ENCODE peak calls at places on chromosome 22, in nine cellular contexts. I is K562; Z is GM12865; U is Daoy; A is GM23338; N is NCI-H2029 treated with DMSO at 0.1 percent for 48 hours; C is nucleus accumbens; O is CD8-positive, alpha-beta memory T cell; J is fibroblast of the conjunctiva. Q is an unnamed sample.

GRCh38 chr22:47090591-47091240 is 328.3 kb downstream of the TBC1D22A start:
- DNase-seq in I (peak), Z (no peak), U (no peak), A (peak), N (no peak), C (no peak), O (no peak), J (peak), Q (peak)

GRCh38 chr22:30635273-30636225 is at the start of gene SLC35E4:
- DNase-seq in I (peak), Z (peak), U (peak), A (peak), N (peak), C (peak), O (peak), J (peak), Q (peak)

GRCh38 chr22:49997221-49997599 is 15.4 kb downstream of the IL17REL start:
- DNase-seq in I (no peak), Z (no peak), U (no peak), A (no peak), N (no peak), C (no peak), O (no peak), J (no peak), Q (no peak)

GRCh38 chr22:29081499-29082236 is 8.8 kb downstream of the KREMEN1 start:
- DNase-seq in I (no peak), Z (no peak), U (no peak), A (no peak), N (no peak), C (no peak), O (no peak), J (no peak), Q (no peak)

GRCh38 chr22:19431641-19432091 is at the start of gene HIRA:
- DNase-seq in I (peak), Z (peak), U (peak), A (peak), N (no peak), C (no peak), O (peak), J (peak), Q (peak)

GRCh38 chr22:22880645-22881044 is 7.0 kb upstream of the IGLL5 start:
- DNase-seq in I (peak), Z (no peak), U (no peak), A (no peak), N (no peak), C (no peak), O (no peak), J (no peak), Q (no peak)

GRCh38 chr22:32557424-32557823 is 82.8 kb downstream of the FBXO7 start:
- DNase-seq in I (no peak), Z (no peak), U (no peak), A (no peak), N (no peak), C (no peak), O (no peak), J (no peak), Q (no peak)

GRCh38 chr22:37529652-37530345 is 10.6 kb upstream of the CARD10 start:
- DNase-seq in I (no peak), Z (peak), U (no peak), A (no peak), N (peak), C (no peak), O (no peak), J (no peak), Q (no peak)

GRCh38 chr22:46112405-46112804 is 37.9 kb upstream of the PPARA start:
- DNase-seq in I (no peak), Z (no peak), U (no peak), A (no peak), N (no peak), C (no peak), O (no peak), J (no peak), Q (no peak)

GRCh38 chr22:17732251-17732854 is 41.9 kb downstream of the BID start:
- DNase-seq in I (no peak), Z (no peak), U (no peak), A (no peak), N (no peak), C (no peak), O (no peak), J (no peak), Q (no peak)

GRCh38 chr22:38317237-38317994 is at the start of gene CSNK1E:
- DNase-seq in I (peak), Z (peak), U (peak), A (peak), N (no peak), C (peak), O (peak), J (no peak), Q (peak)

GRCh38 chr22:24698266-24698926 is 76.1 kb downstream of the PIWIL3 start:
- DNase-seq in I (no peak), Z (no peak), U (no peak), A (no peak), N (no peak), C (no peak), O (no peak), J (no peak), Q (no peak)

GRCh38 chr22:36102995-36103394 is 57.6 kb downstream of the APOL3 start:
- DNase-seq in I (no peak), Z (peak), U (no peak), A (no peak), N (no peak), C (no peak), O (no peak), J (no peak), Q (no peak)

GRCh38 chr22:29879738-29880137 is 3.2 kb upstream of the MTMR3 start:
- DNase-seq in I (peak), Z (peak), U (peak), A (peak), N (no peak), C (no peak), O (no peak), J (no peak), Q (no peak)

GRCh38 chr22:37546436-37547248 is 13.6 kb upstream of the CDC42EP1 start:
- DNase-seq in I (no peak), Z (no peak), U (no peak), A (peak), N (no peak), C (no peak), O (no peak), J (no peak), Q (peak)

GRCh38 chr22:32106930-32107329 is 52.2 kb downstream of the C22orf42 start:
- DNase-seq in I (no peak), Z (peak), U (peak), A (peak), N (no peak), C (no peak), O (no peak), J (no peak), Q (peak)

GRCh38 chr22:45308624-45309421 is 911 bp upstream of the FAM118A start:
- DNase-seq in I (no peak), Z (peak), U (no peak), A (peak), N (no peak), C (no peak), O (no peak), J (no peak), Q (no peak)

GRCh38 chr22:37419916-37420655 is 7.2 kb downstream of the ELFN2 start:
- DNase-seq in I (no peak), Z (peak), U (peak), A (peak), N (no peak), C (no peak), O (no peak), J (no peak), Q (peak)